ENCODE peak calls at places on chromosomes 4 and X, in eight cellular contexts. C, E, I, F, R, O, Q and W are unnamed samples.

GRCh38 chr4:55826986-55827385 is 7.4 kb downstream of the EXOC1L start:
- DNase-seq in E (no peak), R (no peak), Q (no peak), F (no peak), I (no peak), O (no peak), C (no peak), W (no peak)

GRCh38 chrX:29903365-29903764 is 312.0 kb upstream of the MAGEB2 start:
- DNase-seq in Q (no peak), R (no peak), I (no peak), E (no peak), C (no peak), F (no peak), O (no peak), W (no peak)

GRCh38 chr4:144350706-144351105 is 210.2 kb upstream of the GYPA start:
- DNase-seq in R (no peak), E (no peak), O (no peak), I (no peak), Q (no peak), F (no peak), C (no peak), W (no peak)

GRCh38 chrX:14916017-14916674 is 42.9 kb downstream of the MOSPD2 start:
- DNase-seq in R (no peak), E (no peak), C (no peak), O (no peak), I (no peak), Q (no peak), F (no peak), W (no peak)

GRCh38 chr4:105061720-105062119 is 85.0 kb upstream of the TET2 start:
- DNase-seq in Q (no peak), I (no peak), O (no peak), F (no peak), E (no peak), C (no peak), R (no peak), W (no peak)

GRCh38 chr4:83510442-83510841 is 25.5 kb upstream of the GPAT3 start:
- DNase-seq in Q (no peak), E (no peak), O (no peak), R (no peak), F (no peak), C (no peak), I (no peak), W (no peak)

GRCh38 chr4:74444891-74445642 is at the start of gene AREG:
- DNase-seq in E (peak; percentile 54), I (peak; percentile 18), O (peak; percentile 93), R (no peak), Q (peak; percentile 20), F (peak; percentile 78), C (peak; percentile 78), W (peak; percentile 79)

GRCh38 chrX:15579778-15580747 is 20.7 kb downstream of the ACE2 start:
- DNase-seq in I (no peak), Q (no peak), O (no peak), F (no peak), C (no peak), E (no peak), R (no peak), W (no peak)

GRCh38 chrX:98194036-98194435 is 1310.3 kb downstream of the RPA4 start:
- DNase-seq in I (peak; percentile 1), E (no peak), O (no peak), Q (no peak), F (no peak), C (no peak), R (no peak), W (no peak)

GRCh38 chr4:183241322-183241640 is 78.8 kb downstream of the CLDN22 start:
- DNase-seq in E (no peak), F (no peak), Q (no peak), I (no peak), C (no peak), O (no peak), R (no peak), W (no peak)

GRCh38 chrX:63784902-63785692 is at the start of gene ARHGEF9:
- DNase-seq in I (no peak), F (peak; percentile 0), C (no peak), R (no peak), O (peak; percentile 25), Q (peak; percentile 34), E (no peak), W (peak; percentile 86)

GRCh38 chr4:131427000-131427399 is 1722.1 kb upstream of the PCDH10 start:
- DNase-seq in C (no peak), E (no peak), F (no peak), I (no peak), O (no peak), R (no peak), Q (no peak), W (no peak)

GRCh38 chrX:129665916-129666644 is 11.3 kb upstream of the APLN start:
- DNase-seq in I (no peak), C (no peak), O (no peak), F (no peak), E (no peak), Q (no peak), R (peak; percentile 42), W (no peak)

GRCh38 chrX:74535211-74535621 is 79.2 kb downstream of the RLIM start:
- DNase-seq in O (peak; percentile 10), E (no peak), Q (no peak), C (peak; percentile 40), I (peak; percentile 10), R (no peak), F (no peak), W (no peak)

GRCh38 chrX:72045552-72046277 is 86.0 kb downstream of the RTL5 start:
- DNase-seq in I (no peak), Q (no peak), R (no peak), E (no peak), F (no peak), O (no peak), C (no peak), W (no peak)

GRCh38 chr4:186852078-186852420 is 128.4 kb upstream of the FAT1 start:
- DNase-seq in I (no peak), C (no peak), F (no peak), R (no peak), Q (no peak), O (no peak), E (no peak), W (no peak)

GRCh38 chr4:113327513-113327912 is 278.1 kb downstream of the ANK2 start:
- DNase-seq in E (no peak), F (no peak), I (no peak), R (no peak), Q (no peak), C (no peak), O (no peak), W (peak; percentile 44)

GRCh38 chr4:113330200-113330599 is 280.7 kb downstream of the ANK2 start:
- DNase-seq in R (no peak), E (no peak), F (no peak), C (no peak), Q (no peak), O (no peak), I (no peak), W (no peak)

GRCh38 chr4:113325876-113326615 is 276.6 kb downstream of the ANK2 start:
- DNase-seq in E (no peak), F (no peak), O (no peak), R (no peak), I (no peak), C (no peak), Q (no peak), W (no peak)

GRCh38 chr4:113331811-113332210 is 282.4 kb downstream of the ANK2 start:
- DNase-seq in Q (no peak), C (no peak), E (no peak), I (no peak), R (no peak), O (no peak), F (no peak), W (no peak)

GRCh38 chr4:113328514-113328913 is 279.1 kb downstream of the ANK2 start:
- DNase-seq in Q (no peak), R (no peak), E (no peak), I (peak; percentile 26), O (no peak), C (no peak), F (no peak), W (no peak)
- TF ChIP-seq CTCF in Q (peak; percentile 55), R (peak; percentile 53), E (no peak), I (peak; percentile 77), O (no peak), C (no peak), F (peak; percentile 37), W (no peak)

DNA sequence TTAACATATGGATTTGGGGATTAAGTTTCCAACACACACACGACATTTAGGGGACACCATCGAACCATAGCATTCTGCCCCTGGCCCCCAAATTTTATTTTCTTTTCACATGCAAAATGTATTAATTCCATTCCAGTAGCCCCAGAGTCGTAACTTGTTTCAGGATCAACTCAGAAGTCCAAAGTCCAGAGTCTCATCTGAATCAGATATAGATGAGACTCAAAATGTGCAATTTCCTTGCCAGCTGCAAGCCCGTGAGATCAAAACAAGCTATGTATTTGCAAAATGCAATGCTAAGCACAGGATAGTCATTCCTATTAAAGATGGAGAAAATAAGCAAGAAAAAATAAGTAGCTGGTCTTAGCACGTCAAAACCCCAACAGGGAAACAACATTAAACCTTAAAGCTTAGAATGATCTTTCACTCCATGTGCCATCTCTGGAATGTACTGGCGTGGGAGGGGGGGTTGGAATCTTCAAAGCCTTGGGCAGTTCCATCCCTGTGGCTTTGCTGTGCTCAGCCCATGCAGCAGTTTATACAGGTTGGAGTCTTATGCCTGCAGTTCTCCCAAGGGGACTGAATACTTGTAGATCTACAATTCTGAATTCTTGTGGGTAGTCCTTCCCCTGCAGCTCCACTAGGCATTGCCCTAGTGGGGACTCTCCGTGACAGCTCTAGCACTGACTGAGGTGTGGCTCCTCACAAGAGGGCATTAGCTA is 47.7 kb upstream of the SYTL5 start:
- DNase-seq in F (no peak), C (no peak), Q (no peak), E (no peak), I (no peak), O (no peak), R (no peak), W (no peak)
- TF ChIP-seq CTCF in F (no peak), C (no peak), Q (no peak), E (no peak), I (no peak), O (no peak), R (no peak), W (no peak)

DNA sequence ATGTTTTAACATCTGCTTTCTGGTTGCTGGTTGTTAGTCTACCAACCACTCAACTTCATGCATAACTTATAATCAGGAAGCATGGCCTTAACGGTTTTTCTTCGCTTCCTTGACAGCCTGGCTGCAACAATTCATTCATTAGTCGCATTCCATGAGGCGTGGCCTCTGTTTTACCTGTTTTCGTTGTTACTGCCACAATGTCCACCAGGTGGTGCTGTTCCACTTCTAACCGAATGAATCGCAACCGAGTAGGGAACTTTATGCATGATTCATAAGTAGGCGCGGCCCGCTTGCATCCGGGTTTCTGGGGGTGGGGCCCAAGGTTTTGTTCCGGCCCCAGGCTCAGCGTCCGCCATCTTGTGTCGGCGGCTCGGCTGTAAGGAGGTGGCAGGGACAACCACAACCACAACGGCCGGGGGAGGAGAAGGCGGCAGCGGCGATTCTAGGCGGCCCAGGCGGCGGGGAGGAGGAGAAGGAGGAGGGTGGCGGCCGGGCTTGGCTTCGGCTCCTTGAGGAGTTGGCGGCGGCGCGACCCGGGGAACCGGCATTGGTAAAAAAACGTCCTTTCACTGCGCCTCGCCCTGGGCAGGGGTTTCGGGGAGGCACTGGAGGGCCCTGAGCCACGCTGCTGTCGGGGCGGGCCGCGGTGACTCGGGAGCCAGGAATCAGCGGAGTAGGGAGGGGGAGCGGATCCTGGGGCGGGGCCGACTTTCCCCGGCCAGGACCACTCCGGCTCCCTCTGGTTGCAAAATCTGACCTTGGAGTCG is at the start of gene UBA1:
- DNase-seq in I (peak; percentile 95), E (peak; percentile 92), O (peak; percentile 94), F (peak; percentile 85), R (peak; percentile 83), Q (peak; percentile 99), C (peak; percentile 92), W (peak; percentile 92)
- TF ChIP-seq CTCF in I (peak; percentile 81), E (peak; percentile 90), O (peak; percentile 58), F (peak; percentile 36), R (peak; percentile 63), Q (peak; percentile 95), C (peak; percentile 51), W (peak; percentile 50)

GRCh38 chrX:104565791-104566687 is at the start of gene IL1RAPL2:
- DNase-seq in E (no peak), Q (peak; percentile 46), F (no peak), R (no peak), O (no peak), C (no peak), I (no peak), W (no peak)
- TF ChIP-seq CTCF in E (no peak), Q (peak; percentile 71), F (no peak), R (peak; percentile 67), O (no peak), C (no peak), I (no peak), W (no peak)